ENCODE peak calls at places on chromosomes 7 and 10, in seven cellular contexts. P is prostate gland, B is HCT116, E is sigmoid colon, T is breast epithelium, V is stomach, Q is transverse colon. K is an unnamed sample.

GRCh38 chr7:133961724-133962123 is 165.4 kb upstream of the LRGUK start:
- DNase-seq in E (no peak), P (no peak), V (no peak), B (no peak), T (no peak), Q (no peak), K (no peak)

GRCh38 chr7:84218681-84219080 is 24.1 kb upstream of the SEMA3A start:
- DNase-seq in B (no peak), Q (no peak), P (no peak), T (no peak), E (no peak), V (no peak), K (no peak)

GRCh38 chr10:14092749-14093148 is 238.0 kb downstream of the FRMD4A start:
- DNase-seq in E (no peak), P (no peak), V (no peak), Q (no peak), T (no peak), B (no peak), K (no peak)

GRCh38 chr7:50962281-50962883 is 179.7 kb upstream of the GRB10 start:
- DNase-seq in V (no peak), Q (no peak), E (no peak), T (no peak), B (no peak), P (no peak), K (no peak)

GRCh38 chr10:124676416-124677062 is 67.6 kb downstream of the FAM53B start:
- DNase-seq in E (no peak), Q (no peak), B (no peak), V (no peak), T (no peak), P (no peak), K (peak)

GRCh38 chr7:129768614-129769399 is 157.3 kb downstream of the NRF1 start:
- DNase-seq in V (no peak), Q (no peak), B (no peak), P (no peak), E (no peak), T (no peak), K (no peak)

GRCh38 chr10:98361131-98361633 is 53.8 kb downstream of the PYROXD2 start:
- DNase-seq in T (peak), Q (peak), B (no peak), V (peak), P (peak), E (peak), K (no peak)

GRCh38 chr10:70445718-70446485 is 4.4 kb upstream of the NODAL start:
- DNase-seq in E (peak), Q (no peak), T (no peak), B (no peak), V (no peak), P (no peak), K (no peak)

GRCh38 chr7:157437519-157438061 is 100.8 kb downstream of the DNAJB6 start:
- DNase-seq in Q (no peak), E (peak), T (peak), P (no peak), V (no peak), B (no peak), K (no peak)

GRCh38 chr10:117972168-117972822 is 74.4 kb downstream of the RAB11FIP2 start:
- DNase-seq in V (no peak), P (no peak), B (no peak), T (no peak), E (no peak), Q (no peak), K (no peak)

GRCh38 chr7:20320786-20321185 is 9.9 kb upstream of the ITGB8 start:
- DNase-seq in E (no peak), T (no peak), B (no peak), V (no peak), P (no peak), Q (no peak), K (no peak)

GRCh38 chr7:112723416-112723815 is 66.8 kb downstream of the TMEM168 start:
- DNase-seq in Q (no peak), E (no peak), P (no peak), B (no peak), T (no peak), V (no peak), K (no peak)

GRCh38 chr10:95201736-95202135 is 7.7 kb downstream of the ACSM6 start:
- DNase-seq in B (peak), Q (no peak), V (no peak), P (no peak), T (no peak), E (no peak), K (no peak)

GRCh38 chr7:28811990-28812389 is 146.1 kb downstream of the TRIL start:
- DNase-seq in Q (no peak), T (no peak), P (no peak), V (no peak), B (no peak), E (no peak), K (no peak)

GRCh38 chr7:134885967-134886352 is 100.3 kb upstream of the AGBL3 start:
- DNase-seq in Q (no peak), B (no peak), E (no peak), P (no peak), V (no peak), T (no peak), K (peak)

GRCh38 chr10:30359373-30360206 is 10.5 kb upstream of the MTPAP start:
- DNase-seq in T (no peak), V (peak), B (peak), E (peak), P (no peak), Q (peak), K (no peak)

GRCh38 chr10:62382831-62383230 is 8.7 kb downstream of the ZNF365 start:
- DNase-seq in T (no peak), V (no peak), Q (no peak), P (no peak), B (no peak), E (no peak), K (no peak)

GRCh38 chr10:62384447-62385081 is 10.4 kb downstream of the ZNF365 start:
- DNase-seq in E (no peak), P (no peak), V (no peak), B (peak), Q (no peak), T (no peak), K (no peak)

GRCh38 chr10:62386401-62387320 is 12.5 kb downstream of the ZNF365 start:
- DNase-seq in T (no peak), B (no peak), Q (no peak), P (no peak), E (no peak), V (no peak), K (no peak)

GRCh38 chr10:62381385-62382102 is 7.4 kb downstream of the ZNF365 start:
- DNase-seq in P (no peak), Q (no peak), E (no peak), B (no peak), V (no peak), T (no peak), K (no peak)

DNA sequence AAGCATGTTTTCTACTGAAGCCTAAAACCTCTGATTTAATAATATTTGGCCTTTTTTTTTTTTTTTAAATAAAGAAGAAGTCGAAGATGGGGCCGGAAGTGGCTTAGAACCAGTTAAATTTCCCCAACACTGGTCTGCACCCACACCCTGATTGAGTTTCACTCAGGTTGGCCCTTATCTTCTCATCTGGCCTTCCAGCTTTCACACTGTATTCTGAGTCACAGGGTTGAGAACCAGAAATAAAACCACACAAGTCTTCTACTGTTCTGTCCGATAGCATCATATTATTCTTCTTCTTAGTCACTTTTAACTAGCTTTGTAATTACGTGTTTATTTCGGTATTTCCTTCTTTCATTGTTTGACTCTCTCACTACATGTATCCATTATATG is 9.9 kb downstream of the ZNF365 start:
- DNase-seq in B (peak), T (no peak), V (no peak), Q (no peak), P (no peak), E (no peak), K (peak)
- TF ChIP-seq POLR2AphosphoS5 in B (no peak), T (no peak), V (no peak), Q (no peak), P (no peak), E (no peak), K (no peak)

DNA sequence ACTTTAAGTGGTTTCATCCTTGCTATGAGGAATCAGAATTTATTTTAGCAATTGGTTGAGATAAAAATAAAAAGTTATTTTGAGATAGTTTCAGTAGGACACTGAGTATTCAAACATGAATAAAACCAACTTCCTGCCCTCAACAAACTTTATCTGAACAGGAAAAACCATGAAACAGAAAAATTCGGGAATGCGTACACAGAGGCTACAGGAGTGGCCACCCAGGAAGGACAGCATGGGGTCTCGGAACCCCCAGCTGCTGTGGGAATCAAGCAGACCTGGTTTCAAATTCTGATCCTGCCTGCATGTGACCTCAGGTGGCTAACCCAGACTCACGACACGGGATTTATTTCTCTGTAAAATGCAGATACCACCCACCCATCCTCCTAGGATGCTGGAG is 49.0 kb upstream of the GRID1 start:
- DNase-seq in Q (no peak), P (no peak), E (no peak), V (no peak), B (no peak), T (no peak), K (no peak)
- H3K27ac ChIP-seq in Q (no peak), P (no peak), E (no peak), V (peak), B (no peak), T (no peak), K (no peak)

GRCh38 chr10:103885617-103886016 is 30.2 kb upstream of the SH3PXD2A start:
- DNase-seq in B (no peak), V (no peak), E (peak), P (no peak), T (no peak), Q (no peak), K (no peak)
- H3K4me3 ChIP-seq in B (no peak), V (no peak), E (no peak), P (no peak), T (no peak), Q (no peak), K (no peak)

GRCh38 chr7:81173766-81174281 is 255.0 kb upstream of the SEMA3C start:
- DNase-seq in E (no peak), V (peak), B (no peak), T (no peak), P (peak), Q (no peak), K (no peak)

GRCh38 chr7:81180573-81180972 is 261.7 kb upstream of the SEMA3C start:
- DNase-seq in B (no peak), V (no peak), E (no peak), P (no peak), Q (no peak), T (no peak), K (no peak)

GRCh38 chr7:81181066-81181465 is 262.2 kb upstream of the SEMA3C start:
- DNase-seq in E (no peak), Q (no peak), T (no peak), P (no peak), B (no peak), V (no peak), K (no peak)

GRCh38 chr7:81170291-81170690 is 251.4 kb upstream of the SEMA3C start:
- DNase-seq in T (no peak), E (no peak), Q (no peak), V (no peak), B (no peak), P (no peak), K (no peak)

GRCh38 chr7:81175291-81175942 is 256.6 kb upstream of the SEMA3C start:
- DNase-seq in P (no peak), E (no peak), B (no peak), Q (no peak), V (no peak), T (no peak), K (no peak)
- TF ChIP-seq POLR2AphosphoS5 in P (no peak), E (no peak), B (no peak), Q (no peak), V (no peak), T (no peak), K (no peak)

GRCh38 chr10:3943695-3944257 is 158.8 kb upstream of the KLF6 start:
- DNase-seq in E (no peak), Q (no peak), T (no peak), V (no peak), P (no peak), B (no peak), K (no peak)

GRCh38 chr10:3945026-3945425 is 160.0 kb upstream of the KLF6 start:
- DNase-seq in P (no peak), Q (no peak), E (no peak), T (no peak), B (no peak), V (no peak), K (no peak)

GRCh38 chr10:3948843-3949242 is 163.8 kb upstream of the KLF6 start:
- DNase-seq in T (no peak), P (no peak), E (no peak), V (peak), B (no peak), Q (peak), K (no peak)

GRCh38 chr10:3944591-3944990 is 159.6 kb upstream of the KLF6 start:
- DNase-seq in T (no peak), Q (no peak), P (no peak), E (no peak), V (no peak), B (no peak), K (no peak)

GRCh38 chr10:3946234-3947229 is 161.5 kb upstream of the KLF6 start:
- DNase-seq in Q (no peak), B (no peak), T (no peak), E (no peak), V (no peak), P (no peak), K (no peak)
- H3K27ac ChIP-seq in Q (peak), B (no peak), T (peak), E (peak), V (peak), P (no peak), K (no peak)

DNA sequence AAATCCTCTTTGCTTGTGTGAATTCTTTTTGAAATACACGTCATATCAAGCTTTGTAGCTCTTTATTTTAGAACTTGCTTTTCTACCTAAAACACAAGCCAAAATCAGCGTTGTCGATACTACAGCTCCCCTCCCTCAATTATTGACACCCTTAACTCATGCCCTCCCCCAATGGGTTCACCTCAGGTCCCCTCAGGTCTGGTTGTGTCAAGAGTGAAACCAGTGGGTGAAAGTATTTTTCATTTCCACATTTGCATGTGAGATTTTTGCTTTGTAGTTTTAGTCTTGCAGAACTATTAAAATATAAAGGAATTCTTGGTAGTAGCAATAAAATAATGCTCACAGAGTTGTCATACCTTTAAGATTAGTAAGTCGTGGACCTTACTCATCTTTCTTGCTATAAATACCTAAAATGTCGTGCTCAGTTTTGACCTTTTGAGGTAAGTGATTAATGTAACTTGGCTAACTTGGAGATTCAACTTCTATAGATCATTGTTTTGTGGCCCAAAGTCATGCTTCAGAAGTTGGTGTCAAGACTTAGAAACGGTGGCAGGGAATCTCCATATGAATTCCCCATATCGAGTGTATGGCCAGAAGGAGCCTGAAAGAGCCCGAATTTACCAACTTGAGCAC is 1.7 kb downstream of the ACTR3B start:
- DNase-seq in P (no peak), E (no peak), Q (no peak), B (no peak), V (no peak), T (no peak), K (no peak)
- H3K4me3 ChIP-seq in P (no peak), E (no peak), Q (no peak), B (peak), V (no peak), T (no peak), K (no peak)

GRCh38 chr10:29319205-29319781 is 30.4 kb downstream of the LYZL1 start:
- DNase-seq in P (no peak), B (no peak), E (no peak), Q (no peak), T (no peak), V (no peak), K (no peak)
- TF ChIP-seq POLR2AphosphoS5 in P (no peak), B (no peak), E (no peak), Q (no peak), T (no peak), V (no peak), K (no peak)

DNA sequence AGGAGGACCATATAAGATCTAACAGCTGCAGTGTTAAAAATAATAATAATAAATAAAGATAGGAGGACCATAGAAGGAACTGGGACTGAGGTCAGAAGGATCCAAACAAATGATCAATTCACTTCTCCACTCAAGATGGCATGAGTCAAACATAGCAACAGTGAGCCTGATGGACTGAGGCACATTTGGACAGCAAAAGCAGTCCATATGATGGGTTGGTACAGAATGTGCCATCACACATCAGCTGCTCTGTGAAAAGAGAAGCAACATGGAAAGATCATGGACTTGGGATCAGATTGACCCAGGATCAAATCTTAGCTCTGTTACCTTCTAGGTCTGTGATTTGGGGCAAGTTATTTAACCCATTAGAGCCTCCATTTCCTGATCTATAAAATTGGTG is 188.9 kb upstream of the KMT2E start:
- DNase-seq in P (no peak), B (no peak), E (no peak), V (no peak), T (no peak), Q (no peak), K (no peak)
- H3K27ac ChIP-seq in P (no peak), B (no peak), E (no peak), V (no peak), T (no peak), Q (no peak), K (no peak)